ENCODE peak calls at places on chromosome 5, in nine cellular contexts. X is ovary; O is aorta; R is IMR-90; S is effector memory CD4-positive, alpha-beta T cell; T is cardiac muscle cell; Q is esophagus muscularis mucosa; V is left ventricle myocardium inferior; B is neuronal stem cell. I is an unnamed sample. For H3K27me3, the result is how much of the 10 kb centered on the place peaks cover.

GRCh38 chr5:52799983-52800393 is 12.3 kb downstream of the ITGA1 start:
- DNase-seq in T (peak), B (peak), O (peak), X (peak), R (peak), Q (peak), S (peak), V (peak), I (peak)

GRCh38 chr5:171762016-171762415 is 23.6 kb upstream of the SMIM23 start:
- DNase-seq in X (no peak), R (no peak), V (no peak), B (no peak), T (no peak), Q (no peak), O (no peak), S (no peak), I (no peak)

GRCh38 chr5:68730220-68731010 is 363.4 kb upstream of the SLC30A5 start:
- DNase-seq in V (peak), T (peak), O (no peak), X (peak), B (no peak), R (peak), S (no peak), Q (peak), I (peak)

GRCh38 chr5:126477681-126478117 is 54.5 kb downstream of the GRAMD2B start:
- DNase-seq in Q (no peak), S (no peak), O (no peak), V (no peak), X (peak), R (no peak), B (no peak), T (no peak), I (no peak)

GRCh38 chr5:95365302-95366095 is 25.7 kb upstream of the FAM81B start:
- DNase-seq in S (no peak), V (no peak), R (no peak), Q (no peak), O (no peak), X (no peak), T (no peak), B (no peak), I (no peak)

GRCh38 chr5:115573133-115573532 is 28.6 kb upstream of the FEM1C start:
- DNase-seq in Q (no peak), T (no peak), S (no peak), O (no peak), X (no peak), R (peak), V (no peak), B (no peak), I (no peak)

GRCh38 chr5:11197726-11198125 is 436.7 kb upstream of the DAP start:
- DNase-seq in S (no peak), V (no peak), X (no peak), O (no peak), Q (no peak), B (no peak), T (no peak), R (no peak), I (no peak)

GRCh38 chr5:87141544-87141943 is 126.1 kb upstream of the RASA1 start:
- DNase-seq in S (no peak), Q (no peak), V (no peak), O (no peak), R (peak), X (no peak), T (no peak), B (no peak), I (no peak)

GRCh38 chr5:5588386-5588785 is 165.9 kb downstream of the ICE1 start:
- DNase-seq in S (no peak), V (no peak), Q (no peak), X (no peak), T (no peak), R (no peak), B (no peak), O (no peak), I (no peak)

GRCh38 chr5:143262393-143263174 is 140.9 kb downstream of the NR3C1 start:
- DNase-seq in X (no peak), O (no peak), V (no peak), Q (no peak), S (no peak), R (peak), B (no peak), T (no peak), I (no peak)

GRCh38 chr5:2352101-2352861 is 399.2 kb downstream of the IRX2 start:
- DNase-seq in T (no peak), R (no peak), X (no peak), S (no peak), O (no peak), V (no peak), Q (peak), B (no peak), I (no peak)

GRCh38 chr5:173627860-173628392 is 11.5 kb upstream of the BOD1 start:
- DNase-seq in S (no peak), R (no peak), V (no peak), O (no peak), X (no peak), B (no peak), Q (no peak), T (no peak), I (no peak)

GRCh38 chr5:107289030-107289714 is 381.6 kb downstream of the EFNA5 start:
- DNase-seq in Q (no peak), V (no peak), R (no peak), B (no peak), O (no peak), X (no peak), T (no peak), S (no peak), I (no peak)

GRCh38 chr5:151236888-151237287 is 13.0 kb upstream of the CCDC69 start:
- DNase-seq in V (no peak), T (no peak), R (no peak), B (no peak), S (no peak), X (no peak), O (no peak), Q (no peak), I (no peak)

GRCh38 chr5:151237685-151238084 is 13.8 kb upstream of the CCDC69 start:
- DNase-seq in S (no peak), B (no peak), Q (no peak), R (no peak), X (no peak), V (no peak), T (no peak), O (no peak), I (no peak)

GRCh38 chr5:151240891-151241290 is 12.1 kb upstream of the GM2A start:
- DNase-seq in B (no peak), R (no peak), X (no peak), V (no peak), Q (no peak), S (no peak), O (no peak), T (no peak), I (no peak)

GRCh38 chr5:151239237-151239861 is 13.6 kb upstream of the GM2A start:
- DNase-seq in T (peak), S (peak), O (peak), Q (no peak), X (peak), R (peak), B (peak), V (peak), I (peak)

GRCh38 chr5:151238303-151238741 is 14.4 kb upstream of the CCDC69 start:
- DNase-seq in T (peak), R (no peak), Q (no peak), S (no peak), B (no peak), V (peak), O (peak), X (peak), I (no peak)
- H3K27ac ChIP-seq in T (peak), R (no peak), Q (peak), S (no peak), B (no peak), V (peak), O (peak), X (peak), I (no peak)

GRCh38 chr5:123879071-123879470 is 367.1 kb downstream of the CSNK1G3 start:
- DNase-seq in B (no peak), S (no peak), T (peak), V (no peak), R (no peak), O (no peak), X (no peak), Q (no peak), I (no peak)
- H3K27me3 ChIP-seq in B (under half), S (under half), T (under half), V (under half), R (under half), O (under half), X (under half), Q (under half), I (under half)

DNA sequence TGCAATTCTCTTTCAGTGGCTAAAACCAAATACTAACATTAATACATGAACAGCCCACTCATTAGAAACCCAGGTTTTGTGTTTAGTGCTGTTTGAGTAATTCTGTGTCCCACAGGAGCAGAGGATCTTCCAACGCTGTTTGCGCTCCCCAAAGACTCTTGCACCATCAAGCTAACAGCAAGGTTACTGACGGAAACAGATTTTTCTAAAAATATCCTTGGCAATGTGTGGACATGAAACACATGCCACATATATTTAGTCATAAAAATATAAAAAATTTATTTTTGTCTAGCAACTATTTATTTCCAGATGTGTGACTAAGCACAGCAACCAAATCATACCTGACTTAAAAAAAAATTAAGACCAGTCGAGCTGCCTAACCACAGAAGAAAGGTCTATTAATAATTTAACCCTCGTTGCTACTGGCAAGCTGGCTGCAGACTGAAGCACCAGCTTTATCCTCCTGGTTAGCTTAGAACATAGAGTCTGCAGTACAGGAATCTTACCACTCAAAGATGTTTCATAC is 272.7 kb downstream of the EPB41L4A start:
- DNase-seq in T (no peak), R (peak), V (no peak), B (no peak), O (no peak), S (no peak), Q (no peak), X (no peak), I (no peak)
- H3K4me3 ChIP-seq in T (no peak), R (no peak), V (no peak), B (no peak), O (no peak), S (no peak), Q (no peak), X (no peak), I (no peak)

DNA sequence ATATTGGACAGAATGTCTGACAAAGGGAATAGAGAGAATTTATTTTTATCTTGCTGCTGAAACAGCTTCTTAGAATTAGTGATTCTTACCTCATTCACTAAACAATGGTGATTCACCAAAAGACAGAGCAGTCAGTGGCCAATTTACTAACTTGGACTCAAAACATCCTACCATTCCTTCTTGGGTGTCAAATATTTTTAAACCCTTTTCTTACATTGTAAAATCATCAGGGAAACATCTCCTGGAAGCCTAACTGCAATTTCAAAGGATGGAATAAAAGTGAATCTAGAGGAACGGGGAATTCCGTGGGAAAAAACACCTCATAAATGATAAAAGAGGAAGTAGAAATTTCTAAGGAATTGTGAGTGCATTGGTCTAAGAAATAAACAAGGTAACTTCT is 97.7 kb downstream of the LHFPL2 start:
- DNase-seq in V (no peak), O (no peak), X (no peak), Q (no peak), R (peak), S (no peak), T (no peak), B (no peak), I (no peak)
- H3K27ac ChIP-seq in V (no peak), O (no peak), X (no peak), Q (no peak), R (no peak), S (no peak), T (peak), B (no peak), I (peak)

GRCh38 chr5:38257236-38258036 is 923 bp upstream of the EGFLAM start:
- DNase-seq in V (no peak), S (no peak), X (no peak), R (no peak), T (peak), B (peak), Q (no peak), O (no peak), I (no peak)

GRCh38 chr5:38259062-38259857 is 901 bp downstream of the EGFLAM start:
- DNase-seq in B (no peak), S (no peak), O (no peak), X (no peak), V (no peak), Q (no peak), R (no peak), T (peak), I (no peak)

GRCh38 chr5:38253759-38254158 is 4.6 kb upstream of the EGFLAM start:
- DNase-seq in B (no peak), Q (no peak), T (no peak), X (no peak), S (no peak), V (no peak), O (no peak), R (no peak), I (no peak)

GRCh38 chr5:38258319-38259061 is at the start of gene EGFLAM:
- DNase-seq in Q (no peak), O (peak), T (peak), X (peak), V (peak), R (no peak), S (no peak), B (peak), I (no peak)

GRCh38 chr5:38258037-38258318 is 381 bp upstream of the EGFLAM start:
- DNase-seq in Q (no peak), T (no peak), X (no peak), V (no peak), O (no peak), B (no peak), S (no peak), R (no peak), I (no peak)
- H3K27me3 ChIP-seq in Q (under half), T (half or more), X (under half), V (half or more), O (under half), B (under half), S (under half), R (under half), I (under half)

GRCh38 chr5:150144876-150145275 is 10.8 kb downstream of the PDGFRB start:
- DNase-seq in X (no peak), O (no peak), R (peak), V (no peak), Q (no peak), T (no peak), B (no peak), S (no peak), I (no peak)
- H3K4me3 ChIP-seq in X (peak), O (no peak), R (no peak), V (peak), Q (peak), T (no peak), B (no peak), S (no peak), I (no peak)

GRCh38 chr5:17114715-17115599 is 102.5 kb upstream of the BASP1 start:
- DNase-seq in V (no peak), R (no peak), X (no peak), Q (no peak), O (no peak), B (no peak), T (no peak), S (no peak), I (no peak)
- H3K27ac ChIP-seq in V (no peak), R (no peak), X (no peak), Q (no peak), O (no peak), B (no peak), T (no peak), S (no peak), I (no peak)

DNA sequence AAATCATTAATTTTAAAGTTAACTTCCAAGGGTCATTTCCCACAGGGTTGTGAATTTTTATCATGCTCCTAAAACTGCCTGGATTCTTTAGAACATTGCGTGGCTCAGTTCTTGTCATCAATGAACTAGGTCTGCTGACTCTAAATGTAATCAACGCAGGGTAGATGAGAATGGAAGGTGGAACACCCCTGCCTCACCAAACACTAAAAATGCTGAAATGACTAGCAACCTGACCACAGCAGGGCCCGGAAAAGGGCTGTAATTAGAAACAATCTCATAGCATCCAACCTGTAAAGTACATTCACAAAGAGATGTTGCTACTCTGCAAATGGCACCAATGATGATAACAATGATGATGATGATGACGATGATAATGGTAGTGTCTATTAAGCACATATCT is 356.9 kb downstream of the DEPDC1B start:
- DNase-seq in O (no peak), S (no peak), B (no peak), X (no peak), Q (no peak), T (no peak), V (no peak), R (no peak), I (no peak)
- H3K27me3 ChIP-seq in O (under half), S (under half), B (under half), X (under half), Q (under half), T (under half), V (under half), R (under half), I (under half)

GRCh38 chr5:89041249-89041808 is 158.3 kb upstream of the MEF2C start:
- DNase-seq in B (no peak), S (no peak), T (no peak), V (no peak), R (no peak), Q (no peak), X (no peak), O (no peak), I (no peak)
- H3K4me3 ChIP-seq in B (no peak), S (no peak), T (no peak), V (no peak), R (no peak), Q (no peak), X (no peak), O (no peak), I (no peak)

GRCh38 chr5:67350185-67350584 is 153.6 kb upstream of the CD180 start:
- DNase-seq in B (no peak), O (no peak), R (no peak), Q (no peak), V (no peak), X (no peak), S (no peak), T (no peak), I (no peak)

GRCh38 chr5:67355135-67355729 is 158.6 kb upstream of the CD180 start:
- DNase-seq in Q (no peak), V (no peak), R (no peak), B (no peak), O (no peak), T (no peak), S (no peak), X (no peak), I (no peak)

GRCh38 chr5:67354051-67354450 is 157.5 kb upstream of the CD180 start:
- DNase-seq in T (no peak), B (no peak), Q (no peak), V (no peak), O (no peak), R (no peak), X (no peak), S (no peak), I (no peak)

GRCh38 chr5:67350600-67351315 is 154.2 kb upstream of the CD180 start:
- DNase-seq in S (no peak), O (no peak), B (no peak), V (no peak), X (no peak), Q (no peak), R (no peak), T (no peak), I (no peak)

DNA sequence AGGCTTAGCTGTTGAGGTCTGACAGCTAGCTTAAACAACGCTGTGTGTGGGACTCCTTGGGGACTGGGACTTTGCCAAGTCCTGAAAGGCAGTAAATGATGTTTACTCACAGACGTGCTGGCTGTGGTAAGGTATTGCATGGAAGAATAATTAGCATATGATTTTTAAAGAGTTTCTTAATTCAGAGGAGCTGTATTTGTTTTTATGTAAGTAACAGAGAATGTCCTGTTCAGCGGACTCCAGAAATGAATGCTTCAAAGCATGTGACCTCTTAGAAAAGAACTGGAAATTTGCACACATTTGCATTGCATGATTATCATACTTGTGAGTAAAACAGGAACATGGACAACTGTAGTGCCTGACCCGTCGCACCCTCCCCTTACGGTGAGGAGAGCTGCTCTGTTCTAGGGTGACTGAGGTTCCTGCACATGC is 156.9 kb upstream of the CD180 start:
- DNase-seq in R (no peak), X (no peak), B (no peak), O (no peak), S (no peak), Q (no peak), V (no peak), T (no peak), I (no peak)
- H3K27ac ChIP-seq in R (no peak), X (no peak), B (no peak), O (no peak), S (no peak), Q (no peak), V (no peak), T (no peak), I (peak)

I was measured in dorsolateral prefrontal cortex.